ENCODE peak calls at places on chromosome 4, in seven cellular contexts. R, Q, V, W, S, B and G are unnamed samples.
A peak's percentile ranks its signal among the peaks of the same experiment; 100 is the strongest.

GRCh38 chr4:128574706-128575105 is 234.8 kb upstream of the JADE1 start:
- DNase-seq in R (peak; percentile 60), Q (peak; percentile 54), V (peak; percentile 84), W (peak; percentile 52), S (peak; percentile 63), B (peak; percentile 47), G (no peak)

GRCh38 chr4:102405706-102406510 is 60.6 kb upstream of the SLC39A8 start:
- DNase-seq in R (no peak), Q (no peak), V (no peak), W (no peak), S (no peak), B (no peak), G (no peak)

GRCh38 chr4:87078987-87079469 is 141.4 kb downstream of the KLHL8 start:
- DNase-seq in R (no peak), Q (peak; percentile 77), V (no peak), W (peak; percentile 74), S (no peak), B (no peak), G (peak; percentile 65)

GRCh38 chr4:1212546-1213335 is 36.2 kb downstream of the CTBP1 start:
- DNase-seq in R (no peak), Q (no peak), V (no peak), W (no peak), S (no peak), B (no peak), G (no peak)

GRCh38 chr4:154622598-154622997 is 10.1 kb upstream of the FGG start:
- DNase-seq in R (no peak), Q (no peak), V (no peak), W (peak; percentile 53), S (no peak), B (peak; percentile 36), G (no peak)

GRCh38 chr4:15963001-15963451 is at the start of gene FGFBP2:
- DNase-seq in R (peak; percentile 30), Q (no peak), V (peak; percentile 59), W (peak; percentile 54), S (peak; percentile 84), B (peak; percentile 47), G (no peak)

GRCh38 chr4:41256131-41256739 is 493 bp upstream of the UCHL1 start:
- DNase-seq in R (no peak), Q (no peak), V (no peak), W (peak; percentile 67), S (no peak), B (no peak), G (no peak)

GRCh38 chr4:26288308-26288982 is 32.4 kb upstream of the RBPJ start:
- DNase-seq in R (no peak), Q (no peak), V (no peak), W (peak; percentile 55), S (no peak), B (no peak), G (peak; percentile 32)

GRCh38 chr4:186554485-186554884 is 882 bp downstream of the MTNR1A start:
- DNase-seq in R (no peak), Q (no peak), V (peak; percentile 82), W (peak; percentile 23), S (no peak), B (peak; percentile 33), G (no peak)

GRCh38 chr4:176259330-176260090 is 9.5 kb downstream of the ASB5 start:
- DNase-seq in R (no peak), Q (no peak), V (no peak), W (peak; percentile 74), S (no peak), B (peak; percentile 27), G (no peak)

GRCh38 chr4:91198951-91199350 is 1071.8 kb downstream of the CCSER1 start:
- DNase-seq in R (no peak), Q (no peak), V (no peak), W (no peak), S (no peak), B (no peak), G (no peak)

GRCh38 chr4:637536-637935 is 12.2 kb downstream of the PDE6B start:
- DNase-seq in R (no peak), Q (peak; percentile 5), V (no peak), W (no peak), S (no peak), B (no peak), G (no peak)

GRCh38 chr4:155692990-155693659 is 26.5 kb downstream of the GUCY1A1 start:
- DNase-seq in R (no peak), Q (no peak), V (no peak), W (no peak), S (no peak), B (no peak), G (no peak)

GRCh38 chr4:101187837-101188236 is 159.5 kb downstream of the PPP3CA start:
- DNase-seq in R (no peak), Q (no peak), V (no peak), W (no peak), S (no peak), B (no peak), G (no peak)

GRCh38 chr4:141352775-141353544 is 132.3 kb downstream of the ZNF330 start:
- DNase-seq in R (no peak), Q (no peak), V (no peak), W (peak; percentile 91), S (no peak), B (peak; percentile 12), G (peak; percentile 41)

GRCh38 chr4:16775411-16776154 is 122.9 kb downstream of the LDB2 start:
- DNase-seq in R (no peak), Q (no peak), V (no peak), W (no peak), S (no peak), B (no peak), G (no peak)

GRCh38 chr4:115145393-115146160 is 32.2 kb upstream of the NDST4 start:
- DNase-seq in R (no peak), Q (no peak), V (peak; percentile 22), W (no peak), S (no peak), B (no peak), G (no peak)

GRCh38 chr4:45732161-45732560 is 391.7 kb downstream of the GABRG1 start:
- DNase-seq in R (no peak), Q (no peak), V (no peak), W (no peak), S (no peak), B (no peak), G (no peak)

GRCh38 chr4:162644346-162644745 is 480.5 kb upstream of the FSTL5 start:
- DNase-seq in R (no peak), Q (no peak), V (no peak), W (peak; percentile 90), S (no peak), B (no peak), G (no peak)

GRCh38 chr4:143586080-143586479 is 72.6 kb downstream of the SMARCA5 start:
- DNase-seq in R (no peak), Q (no peak), V (no peak), W (peak; percentile 30), S (no peak), B (no peak), G (peak; percentile 39)

GRCh38 chr4:5970381-5971076 is 47.7 kb downstream of the C4orf50 start:
- DNase-seq in R (no peak), Q (no peak), V (no peak), W (no peak), S (no peak), B (no peak), G (no peak)

GRCh38 chr4:3342182-3342854 is 49.5 kb downstream of the RGS12 start:
- DNase-seq in R (no peak), Q (no peak), V (no peak), W (peak; percentile 79), S (no peak), B (no peak), G (peak; percentile 26)
- H3K36me3 ChIP-seq in R (peaks cover 14% of the 10 kb centered on the region), Q (no peaks in the 10 kb centered on the region), V (no peaks in the 10 kb centered on the region), W (no peaks in the 10 kb centered on the region), S (no peaks in the 10 kb centered on the region), B (no peaks in the 10 kb centered on the region), G (peaks cover 2% of the 10 kb centered on the region)

GRCh38 chr4:105210901-105211300 is 64.2 kb downstream of the TET2 start:
- DNase-seq in R (no peak), Q (no peak), V (no peak), W (no peak), S (no peak), B (peak; percentile 36), G (no peak)

GRCh38 chr4:105207386-105207785 is 60.7 kb downstream of the TET2 start:
- DNase-seq in R (no peak), Q (no peak), V (no peak), W (no peak), S (no peak), B (no peak), G (no peak)

GRCh38 chr4:105208556-105208955 is 61.9 kb downstream of the TET2 start:
- DNase-seq in R (no peak), Q (no peak), V (no peak), W (no peak), S (no peak), B (no peak), G (no peak)

DNA sequence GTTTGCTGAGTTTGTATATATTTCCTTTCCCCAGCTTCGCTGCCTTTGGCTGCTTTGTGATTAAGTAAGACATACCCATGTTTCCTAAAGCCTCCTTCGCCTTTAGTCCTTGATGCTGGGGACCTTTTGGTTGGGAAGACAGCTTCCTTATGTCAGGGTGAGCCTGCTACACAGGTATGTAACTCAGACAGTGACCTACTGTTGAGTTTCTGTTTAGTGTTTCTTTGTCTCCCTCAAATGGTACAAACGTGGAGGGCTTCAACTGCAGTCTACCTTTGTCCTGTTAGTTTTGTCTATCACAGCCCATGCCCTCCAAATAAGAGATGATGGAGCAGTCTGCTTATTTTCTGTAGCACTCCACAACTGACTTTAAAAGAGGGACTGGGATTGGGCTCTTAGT is 59.5 kb downstream of the TET2 start:
- DNase-seq in R (no peak), Q (no peak), V (no peak), W (no peak), S (no peak), B (no peak), G (no peak)
- TF ChIP-seq CTCF in R (no peak), Q (no peak), V (no peak), W (no peak), S (no peak), B (no peak), G (no peak)

DNA sequence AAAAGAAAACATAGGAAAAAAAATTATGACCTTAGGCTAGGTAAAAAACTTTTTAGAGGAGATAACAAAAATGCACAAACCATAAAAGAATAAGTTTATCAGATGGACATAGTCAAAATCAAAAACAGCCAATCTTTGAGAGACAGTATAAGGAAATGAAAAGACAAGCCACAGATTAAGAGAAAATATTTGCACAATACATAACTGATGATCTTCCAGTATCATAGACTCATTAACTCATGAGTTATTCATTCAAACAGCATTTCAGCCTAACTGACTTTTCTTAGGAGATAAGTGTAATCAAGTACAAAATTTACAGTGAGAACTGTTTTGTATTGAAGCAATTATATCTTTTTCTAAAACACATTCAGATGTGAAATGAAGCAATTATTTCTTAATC is 183.8 kb downstream of the FBXO8 start:
- DNase-seq in R (no peak), Q (no peak), V (no peak), W (no peak), S (no peak), B (no peak), G (no peak)
- H3K36me3 ChIP-seq in R (no peaks in the 10 kb centered on the region), Q (no peaks in the 10 kb centered on the region), V (no peaks in the 10 kb centered on the region), W (no peaks in the 10 kb centered on the region), S (no peaks in the 10 kb centered on the region), B (no peaks in the 10 kb centered on the region), G (no peaks in the 10 kb centered on the region)

GRCh38 chr4:69154021-69154420 is 57.7 kb downstream of the UGT2B7 start:
- DNase-seq in R (no peak), Q (no peak), V (no peak), W (no peak), S (no peak), B (no peak), G (no peak)

DNA sequence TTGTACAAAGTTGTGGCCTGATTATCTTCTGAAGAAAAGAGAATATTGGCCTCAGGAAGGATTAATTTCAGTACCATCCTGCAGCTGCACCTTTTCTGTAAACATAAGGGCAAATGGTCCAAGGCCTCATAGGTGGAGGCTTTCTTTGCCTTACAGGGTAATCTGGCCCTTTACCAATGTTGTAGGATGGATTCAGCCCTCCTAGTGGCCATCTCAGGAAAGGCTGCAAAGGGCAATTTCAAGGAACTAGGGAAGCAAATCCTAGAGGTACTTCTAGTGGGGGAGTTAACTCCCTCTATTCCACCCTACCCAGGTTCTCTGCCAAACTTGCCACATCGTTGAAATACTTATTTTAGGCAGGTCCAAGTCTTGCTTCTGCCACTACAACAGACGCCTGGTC is 57.6 kb downstream of the UGT2B11 start:
- DNase-seq in R (no peak), Q (no peak), V (no peak), W (no peak), S (no peak), B (peak; percentile 1), G (no peak)
- TF ChIP-seq CTCF in R (no peak), Q (no peak), V (no peak), W (no peak), S (no peak), B (peak; percentile 62), G (peak; percentile 9)